ENCODE peak calls at places on chromosome 10, in nine cellular contexts. C is EL, Z is H7, A is GOT3, Q is T-cell, X is GM13976, V is astrocyte of the cerebellum, S is head of caudate nucleus, G is AG04450. L is an unnamed sample.

GRCh38 chr10:7666253-7667023 is at the start of gene ITIH5:
- DNase-seq in Z (peak), X (peak), C (no peak), A (no peak), V (no peak), S (no peak), G (no peak), Q (no peak), L (no peak)

GRCh38 chr10:43225787-43226153 is 41.1 kb downstream of the RASGEF1A start:
- DNase-seq in Q (no peak), S (no peak), V (no peak), Z (peak), X (no peak), C (no peak), G (no peak), A (no peak), L (no peak)

GRCh38 chr10:93091960-93092359 is 18.3 kb downstream of the CYP26A1 start:
- DNase-seq in X (no peak), Z (no peak), Q (no peak), S (no peak), A (no peak), C (no peak), G (no peak), V (no peak), L (no peak)

GRCh38 chr10:22988581-22989360 is 60.9 kb downstream of the ARMC3 start:
- DNase-seq in S (peak), G (peak), Q (peak), X (peak), Z (peak), A (no peak), C (peak), V (peak), L (no peak)

GRCh38 chr10:110556993-110557601 is 10.4 kb upstream of the SMC3 start:
- DNase-seq in G (no peak), C (peak), V (no peak), S (peak), Q (peak), A (no peak), X (peak), Z (peak), L (no peak)

GRCh38 chr10:130820880-130821482 is 490.5 kb downstream of the TCERG1L start:
- DNase-seq in C (no peak), A (no peak), X (no peak), S (no peak), V (no peak), Z (no peak), Q (no peak), G (no peak), L (no peak)

GRCh38 chr10:97780991-97781540 is 9.3 kb upstream of the SFRP5 start:
- DNase-seq in S (no peak), G (no peak), V (no peak), Z (peak), X (no peak), A (no peak), Q (no peak), C (no peak), L (no peak)

GRCh38 chr10:35487336-35488034 is 117.7 kb upstream of the GJD4 start:
- DNase-seq in Z (no peak), A (no peak), Q (no peak), G (no peak), X (no peak), V (no peak), C (no peak), S (no peak), L (no peak)

GRCh38 chr10:24669285-24669861 is 54.3 kb downstream of the ARHGAP21 start:
- DNase-seq in A (no peak), Q (no peak), X (no peak), V (no peak), S (no peak), C (no peak), G (no peak), Z (no peak), L (no peak)

GRCh38 chr10:48519731-48520506 is 85.0 kb downstream of the ARHGAP22 start:
- DNase-seq in A (no peak), X (no peak), V (no peak), S (no peak), Q (no peak), G (no peak), Z (no peak), C (no peak), L (no peak)

GRCh38 chr10:67917169-67917568 is 32.7 kb downstream of the SIRT1 start:
- DNase-seq in V (no peak), C (no peak), G (no peak), A (no peak), Q (no peak), X (no peak), Z (no peak), S (no peak), L (no peak)

GRCh38 chr10:132906836-132907235 is 35.5 kb downstream of the CFAP46 start:
- DNase-seq in Z (no peak), C (no peak), X (no peak), A (no peak), G (no peak), V (no peak), S (no peak), Q (no peak), L (no peak)

GRCh38 chr10:95260397-95260881 is 30.4 kb downstream of the PDLIM1 start:
- DNase-seq in A (no peak), V (peak), Z (no peak), S (no peak), Q (no peak), X (peak), C (peak), G (no peak), L (peak)

GRCh38 chr10:24382979-24383663 is 174.2 kb downstream of the KIAA1217 start:
- DNase-seq in V (peak), X (peak), Q (no peak), A (no peak), C (no peak), G (no peak), S (no peak), Z (peak), L (no peak)

GRCh38 chr10:53786236-53786635 is 1013.7 kb upstream of the MBL2 start:
- DNase-seq in V (no peak), X (no peak), S (no peak), Q (no peak), G (no peak), A (no peak), C (no peak), Z (peak), L (no peak)

GRCh38 chr10:132064082-132064755 is 1.5 kb upstream of the JAKMIP3 start:
- DNase-seq in C (no peak), Q (no peak), G (no peak), V (no peak), Z (peak), X (no peak), S (no peak), A (no peak), L (no peak)

GRCh38 chr10:75444781-75445386 is 13.5 kb downstream of the LRMDA start:
- DNase-seq in V (no peak), Z (no peak), X (no peak), A (no peak), S (no peak), G (no peak), Q (no peak), C (peak), L (no peak)

GRCh38 chr10:86899670-86900276 is 57.6 kb downstream of the MMRN2 start:
- DNase-seq in S (peak), Z (peak), Q (no peak), X (peak), V (peak), C (peak), G (no peak), A (no peak), L (no peak)

GRCh38 chr10:269440-270074 is 134.3 kb downstream of the ZMYND11 start:
- DNase-seq in C (no peak), G (no peak), Z (peak), S (no peak), A (no peak), X (no peak), V (no peak), Q (no peak), L (no peak)

GRCh38 chr10:31808258-31809218 is 120.1 kb downstream of the ARHGAP12 start:
- DNase-seq in Q (no peak), G (peak), S (no peak), Z (no peak), C (peak), A (no peak), X (peak), V (peak), L (no peak)

GRCh38 chr10:98589691-98590090 is 143.0 kb upstream of the HPS1 start:
- DNase-seq in C (peak), Z (no peak), Q (no peak), S (no peak), A (no peak), V (no peak), X (no peak), G (no peak), L (no peak)

GRCh38 chr10:68598978-68599753 is 39.0 kb downstream of the TET1 start:
- DNase-seq in C (peak), Q (no peak), V (no peak), A (no peak), G (peak), X (no peak), S (peak), Z (peak), L (no peak)

GRCh38 chr10:22550732-22551131 is 163.6 kb downstream of the PIP4K2A start:
- DNase-seq in C (peak), A (no peak), Q (peak), X (no peak), Z (peak), G (no peak), V (no peak), S (peak), L (no peak)